ENCODE peak calls at places on chromosome 13, in six cellular contexts. Z is testis, S is Peyer's patch, F is upper lobe of left lung, K is GM12878, C is K562. M is an unnamed sample.

GRCh38 chr13:39897636-39898035 is 242.2 kb downstream of the COG6 start:
- DNase-seq in Z (no peak), S (no peak), F (no peak), K (no peak), C (no peak), M (no peak)

GRCh38 chr13:30165791-30166190 is 141.6 kb downstream of the KATNAL1 start:
- DNase-seq in Z (no peak), S (no peak), F (no peak), K (no peak), C (no peak), M (no peak)

GRCh38 chr13:98478134-98479129 is 98.5 kb downstream of the STK24 start:
- DNase-seq in Z (peak; percentile 80), S (no peak), F (no peak), K (peak; percentile 62), C (peak; percentile 35), M (peak; percentile 90)

GRCh38 chr13:110498327-110498726 is 63.2 kb downstream of the RAB20 start:
- DNase-seq in Z (no peak), S (no peak), F (no peak), K (no peak), C (no peak), M (no peak)

GRCh38 chr13:61927648-61928047 is 512.0 kb upstream of the PCDH20 start:
- DNase-seq in Z (no peak), S (no peak), F (no peak), K (no peak), C (no peak), M (no peak)

GRCh38 chr13:51688937-51689336 is 104.7 kb downstream of the WDFY2 start:
- DNase-seq in Z (no peak), S (no peak), F (no peak), K (no peak), C (no peak), M (no peak)

GRCh38 chr13:75770164-75771145 is 134.3 kb downstream of the LMO7 start:
- DNase-seq in Z (no peak), S (no peak), F (no peak), K (no peak), C (no peak), M (no peak)

GRCh38 chr13:34114581-34114980 is 296.6 kb downstream of the RFC3 start:
- DNase-seq in Z (no peak), S (no peak), F (no peak), K (no peak), C (no peak), M (peak; percentile 37)

GRCh38 chr13:54934121-54934520 is 1905.5 kb downstream of the OLFM4 start:
- DNase-seq in Z (no peak), S (no peak), F (no peak), K (no peak), C (no peak), M (no peak)

GRCh38 chr13:23849670-23850069 is 39.5 kb downstream of the MIPEP start:
- DNase-seq in Z (no peak), S (no peak), F (no peak), K (no peak), C (no peak), M (no peak)

DNA sequence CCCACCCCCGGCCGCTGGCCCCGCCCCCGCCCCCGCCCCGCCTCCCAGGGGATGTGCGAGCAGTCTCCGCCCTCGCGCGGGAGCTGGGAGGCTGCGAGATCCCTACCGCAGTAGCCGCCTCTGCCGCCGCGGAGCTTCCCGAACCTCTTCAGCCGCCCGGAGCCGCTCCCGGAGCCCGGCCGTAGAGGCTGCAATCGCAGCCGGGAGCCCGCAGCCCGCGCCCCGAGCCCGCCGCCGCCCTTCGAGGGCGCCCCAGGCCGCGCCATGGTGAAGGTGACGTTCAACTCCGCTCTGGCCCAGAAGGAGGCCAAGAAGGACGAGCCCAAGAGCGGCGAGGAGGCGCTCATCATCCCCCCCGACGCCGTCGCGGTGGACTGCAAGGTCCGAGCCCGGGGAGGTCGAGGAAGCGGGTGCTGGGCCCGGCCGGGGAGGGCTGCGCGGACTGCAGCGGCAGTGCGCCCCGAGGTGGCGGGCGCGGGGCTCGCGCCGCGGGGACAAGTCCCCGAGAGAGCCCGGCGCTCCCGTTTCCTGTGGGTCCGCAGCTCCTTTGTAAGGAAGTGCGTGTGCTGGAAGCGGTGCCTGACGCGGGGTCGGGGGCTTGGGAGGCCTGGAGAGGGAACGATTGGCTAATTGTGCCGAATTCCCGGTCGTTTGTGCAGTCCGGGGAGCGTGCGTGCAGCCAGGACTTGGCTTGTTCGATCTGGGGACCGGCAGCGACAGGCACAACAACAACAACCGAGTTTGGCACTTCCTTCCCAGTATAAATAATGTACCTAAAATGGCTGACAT is at the start of gene ITM2B:
- DNase-seq in Z (peak; percentile 85), S (peak; percentile 80), F (peak; percentile 94), K (no peak), C (peak; percentile 89), M (peak; percentile 86)
- TF ChIP-seq POLR2A in Z (no peak), S (peak; percentile 91), F (peak; percentile 96), K (peak; percentile 57), C (peak; percentile 71), M (peak; percentile 85)

DNA sequence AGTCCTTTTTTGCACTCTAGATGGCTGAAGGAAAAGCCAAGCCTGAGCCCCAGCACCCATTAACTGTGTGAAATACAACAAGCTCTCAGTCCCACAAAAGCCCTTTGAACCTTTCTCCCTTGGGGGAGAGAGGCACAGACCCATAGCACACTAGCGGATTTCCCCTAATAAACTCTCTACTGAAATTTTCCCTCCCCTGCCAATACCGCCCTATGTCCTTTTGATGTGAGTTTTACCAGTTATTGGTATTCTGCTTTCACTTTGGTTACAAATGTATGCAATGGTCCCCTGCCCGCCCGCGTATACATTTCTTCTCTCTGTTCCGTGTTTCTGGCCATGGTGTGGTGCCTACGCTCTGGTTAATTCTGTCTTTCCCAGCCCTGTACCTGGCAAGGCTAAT is 54.0 kb upstream of the MYO16 start:
- DNase-seq in Z (no peak), S (no peak), F (no peak), K (peak; percentile 46), C (no peak), M (no peak)
- H3K4me3 ChIP-seq in Z (no peak overlapping the region), S (no peak overlapping the region), F (no peak overlapping the region), K (no peak overlapping the region), C (no peak overlapping the region), M (no peak overlapping the region)

GRCh38 chr13:42970824-42971669 is 21.0 kb downstream of the EPSTI1 start:
- DNase-seq in Z (peak; percentile 65), S (no peak), F (no peak), K (no peak), C (peak; percentile 48), M (peak; percentile 67)
- TF ChIP-seq POLR2A in Z (no peak), S (no peak), F (no peak), K (no peak), C (no peak), M (no peak)

GRCh38 chr13:50149932-50150331 is 134.7 kb downstream of the KCNRG start:
- DNase-seq in Z (peak; percentile 80), S (no peak), F (no peak), K (no peak), C (no peak), M (no peak)

GRCh38 chr13:50153888-50154287 is 138.6 kb downstream of the KCNRG start:
- DNase-seq in Z (no peak), S (no peak), F (no peak), K (no peak), C (no peak), M (no peak)

GRCh38 chr13:50153401-50153800 is 138.2 kb downstream of the KCNRG start:
- DNase-seq in Z (no peak), S (no peak), F (no peak), K (no peak), C (no peak), M (no peak)

GRCh38 chr13:50152655-50153309 is 137.5 kb downstream of the KCNRG start:
- DNase-seq in Z (no peak), S (no peak), F (no peak), K (no peak), C (no peak), M (no peak)

GRCh38 chr13:50152224-50152623 is 137.0 kb downstream of the KCNRG start:
- DNase-seq in Z (no peak), S (no peak), F (no peak), K (no peak), C (no peak), M (no peak)
- H3K4me3 ChIP-seq in Z (no peak overlapping the region), S (peak overlapping the region; percentile 24), F (peak overlapping the region; percentile 34), K (no peak overlapping the region), C (no peak overlapping the region), M (no peak overlapping the region)

DNA sequence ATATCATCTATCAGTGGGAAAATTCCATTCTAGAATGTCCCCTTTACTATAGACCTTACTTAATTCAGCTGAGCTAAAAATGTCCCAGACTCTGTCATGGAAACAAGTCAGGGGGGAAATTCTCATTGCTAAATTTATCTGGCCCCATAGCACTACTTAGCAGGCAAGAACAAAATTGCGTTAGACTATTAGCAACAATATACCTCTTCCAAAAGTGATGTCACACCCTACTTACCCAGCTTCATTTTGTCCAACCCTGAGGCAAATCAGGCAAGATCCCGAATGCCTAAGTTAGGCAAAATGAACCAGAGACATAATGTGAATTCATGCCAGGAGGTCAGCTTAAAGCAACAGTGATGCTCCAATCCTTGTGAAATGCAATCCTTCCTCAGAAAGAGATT is 93.6 kb downstream of the FRY start:
- DNase-seq in Z (no peak), S (no peak), F (no peak), K (no peak), C (no peak), M (peak; percentile 78)
- TF ChIP-seq POLR2A in Z (no peak), S (no peak), F (no peak), K (no peak), C (no peak), M (no peak)

GRCh38 chr13:27961227-27962085 is 7.7 kb downstream of the CDX2 start:
- DNase-seq in Z (no peak), S (no peak), F (no peak), K (no peak), C (no peak), M (no peak)
- H3K4me3 ChIP-seq in Z (peak overlapping the region; percentile 51), S (peak overlapping the region; percentile 77), F (peak overlapping the region; percentile 43), K (no peak overlapping the region), C (no peak overlapping the region), M (no peak overlapping the region)

M was measured in NB4.